ENCODE peak calls at places on chromosomes 3 and 15, in six cellular contexts. E, J, A, X, Q and T are unnamed samples.

GRCh38 chr3:59265566-59265965 is 215.7 kb upstream of the CFAP20DC start:
- DNase-seq in Q (no peak), J (no peak), E (no peak), A (no peak), X (no peak), T (no peak)

GRCh38 chr3:139301183-139301582 is 42.6 kb upstream of the MRPS22 start:
- DNase-seq in A (no peak), X (no peak), Q (no peak), E (no peak), J (no peak), T (no peak)

GRCh38 chr3:136835079-136835816 is 16.3 kb downstream of the SLC35G2 start:
- DNase-seq in E (no peak), J (no peak), X (no peak), A (no peak), Q (no peak), T (no peak)

GRCh38 chr15:98315951-98316350 is 332.4 kb upstream of the IGF1R start:
- DNase-seq in Q (no peak), A (no peak), X (no peak), J (no peak), E (no peak), T (no peak)

GRCh38 chr3:31652296-31652695 is 119.6 kb downstream of the STT3B start:
- DNase-seq in X (no peak), Q (no peak), A (no peak), J (no peak), E (no peak), T (no peak)

GRCh38 chr3:101235048-101235447 is 85.3 kb downstream of the IMPG2 start:
- DNase-seq in A (no peak), X (no peak), J (no peak), E (no peak), Q (no peak), T (no peak)

GRCh38 chr3:187456268-187456667 is 88.1 kb downstream of the RTP4 start:
- DNase-seq in E (no peak), J (peak), Q (peak), A (no peak), X (no peak), T (no peak)

GRCh38 chr3:72194464-72194857 is 409.5 kb upstream of the PROK2 start:
- DNase-seq in J (no peak), Q (no peak), X (no peak), E (no peak), A (no peak), T (no peak)

GRCh38 chr3:45021524-45021923 is 4.6 kb upstream of the CLEC3B start:
- DNase-seq in J (no peak), A (no peak), Q (no peak), X (no peak), E (no peak), T (no peak)

GRCh38 chr3:194526164-194526563 is 39.4 kb upstream of the ATP13A3 start:
- DNase-seq in E (no peak), J (no peak), Q (no peak), X (no peak), A (no peak), T (no peak)

GRCh38 chr15:69232144-69232543 is 66.6 kb upstream of the PAQR5 start:
- DNase-seq in J (no peak), Q (no peak), X (no peak), E (no peak), A (no peak), T (no peak)

GRCh38 chr3:158084661-158085060 is 21.6 kb downstream of the SHOX2 start:
- DNase-seq in A (no peak), X (no peak), Q (no peak), E (no peak), J (no peak), T (no peak)

GRCh38 chr3:33355611-33356010 is 78.4 kb downstream of the FBXL2 start:
- DNase-seq in E (no peak), A (no peak), Q (no peak), X (no peak), J (no peak), T (no peak)

GRCh38 chr3:15601046-15601398 is 347 bp downstream of the HACL1 start:
- DNase-seq in A (no peak), J (no peak), X (no peak), E (no peak), Q (no peak), T (no peak)

GRCh38 chr15:48720646-48721045 is 75.1 kb upstream of the FBN1 start:
- DNase-seq in J (no peak), X (no peak), A (no peak), E (no peak), Q (no peak), T (no peak)

GRCh38 chr3:126493731-126494130 is 18.0 kb upstream of the ZXDC start:
- DNase-seq in Q (no peak), E (no peak), A (no peak), X (peak), J (no peak), T (peak)

GRCh38 chr3:71360694-71361093 is 222.8 kb downstream of the FOXP1 start:
- DNase-seq in E (no peak), A (no peak), J (no peak), Q (no peak), X (no peak), T (no peak)

GRCh38 chr15:97091093-97091492 is 760.6 kb downstream of the NR2F2 start:
- DNase-seq in J (no peak), X (no peak), E (no peak), Q (no peak), A (no peak), T (no peak)

GRCh38 chr3:128910006-128910405 is 30.6 kb downstream of the ACAD9 start:
- DNase-seq in E (no peak), A (no peak), X (no peak), Q (no peak), J (no peak), T (no peak)

GRCh38 chr3:104402902-104403301 is 963.8 kb upstream of the ALCAM start:
- DNase-seq in E (no peak), A (no peak), Q (no peak), X (no peak), J (no peak), T (no peak)